ENCODE peak calls at places on chromosomes 6 and 20, in eight cellular contexts. B is HepG2, R is fibroblast of lung, L is HCT116, E is astrocyte, Q is mammary epithelial cell, T is endothelial cell of umbilical vein, G is PC-3. O is an unnamed sample.

GRCh38 chr6:161138545-161139303 is 135.1 kb downstream of the AGPAT4 start:
- DNase-seq in B (no peak), R (no peak), L (no peak), E (no peak), Q (no peak), T (no peak), G (no peak), O (no peak)

GRCh38 chr20:63740070-63740500 is 509 bp downstream of the SLC2A4RG start:
- DNase-seq in B (no peak), R (peak; percentile 25), L (no peak), E (no peak), Q (no peak), T (peak; percentile 15), G (peak; percentile 54), O (peak; percentile 85)

GRCh38 chr6:160275511-160276003 is 16.9 kb upstream of the SLC22A2 start:
- DNase-seq in B (no peak), R (no peak), L (no peak), E (no peak), Q (no peak), T (no peak), G (no peak), O (no peak)

GRCh38 chr20:62873280-62873679 is 11.7 kb upstream of the TCFL5 start:
- DNase-seq in B (no peak), R (no peak), L (no peak), E (no peak), Q (no peak), T (no peak), G (no peak), O (no peak)

GRCh38 chr6:37569999-37570776 is 70.5 kb upstream of the CCDC167 start:
- DNase-seq in B (no peak), R (no peak), L (no peak), E (no peak), Q (no peak), T (no peak), G (no peak), O (peak; percentile 55)

GRCh38 chr6:25596928-25597818 is 54.8 kb upstream of the SCGN start:
- DNase-seq in B (peak; percentile 14), R (no peak), L (no peak), E (no peak), Q (no peak), T (no peak), G (no peak), O (no peak)

GRCh38 chr20:52454660-52455059 is 263.1 kb upstream of the ZFP64 start:
- DNase-seq in B (no peak), R (peak; percentile 90), L (no peak), E (peak; percentile 87), Q (no peak), T (no peak), G (no peak), O (no peak)

GRCh38 chr6:84976516-84977420 is 212.4 kb upstream of the TBX18 start:
- DNase-seq in B (no peak), R (no peak), L (no peak), E (no peak), Q (no peak), T (peak; percentile 71), G (no peak), O (no peak)

GRCh38 chr6:165702669-165703068 is 39.6 kb upstream of the PDE10A start:
- DNase-seq in B (no peak), R (no peak), L (no peak), E (no peak), Q (no peak), T (no peak), G (no peak), O (no peak)

GRCh38 chr6:165704001-165704748 is 41.1 kb upstream of the PDE10A start:
- DNase-seq in B (no peak), R (peak; percentile 56), L (no peak), E (peak; percentile 40), Q (no peak), T (peak; percentile 79), G (no peak), O (peak; percentile 51)

GRCh38 chr6:165701005-165701404 is 38.0 kb upstream of the PDE10A start:
- DNase-seq in B (no peak), R (peak; percentile 21), L (no peak), E (no peak), Q (no peak), T (no peak), G (no peak), O (no peak)

GRCh38 chr6:165698868-165699267 is 35.8 kb upstream of the PDE10A start:
- DNase-seq in B (no peak), R (no peak), L (no peak), E (no peak), Q (no peak), T (no peak), G (no peak), O (no peak)

DNA sequence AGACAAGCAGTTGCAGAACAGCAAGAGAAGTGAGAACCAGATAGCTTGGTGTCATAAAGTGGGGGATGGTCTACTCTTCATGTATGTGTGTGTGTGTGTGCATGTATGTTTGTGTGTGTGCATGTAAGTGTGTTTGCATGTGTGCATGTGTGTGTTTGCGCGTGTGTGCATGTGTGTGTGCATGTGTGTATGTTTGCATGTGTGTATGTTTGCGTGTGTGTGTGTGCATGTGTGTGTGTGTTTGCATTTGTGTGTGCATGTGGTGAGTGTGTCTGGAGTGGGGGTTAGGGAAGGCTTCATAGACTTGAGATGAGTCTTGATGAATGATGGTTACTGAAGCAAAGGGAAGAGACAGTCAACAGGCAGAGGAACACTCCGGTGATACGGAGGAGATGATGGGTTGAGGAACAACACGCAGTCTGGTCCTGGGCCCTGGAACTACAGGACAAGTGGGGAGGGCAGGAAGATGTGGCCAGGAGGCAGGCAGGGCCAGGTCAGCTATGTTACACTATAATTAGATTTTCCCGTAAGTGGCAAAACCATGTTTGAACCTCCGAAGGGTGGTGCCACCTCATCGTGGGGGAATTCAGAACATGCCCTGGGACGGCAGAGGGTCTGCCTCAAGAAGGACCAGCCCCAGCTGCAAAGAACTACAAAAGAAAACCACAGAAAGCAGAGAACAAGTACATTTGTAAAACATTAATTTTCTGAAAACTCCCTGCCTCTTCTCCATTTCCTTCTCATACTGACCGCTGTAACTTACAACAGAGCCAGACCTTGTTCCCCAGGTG is 38.7 kb upstream of the PDE10A start:
- DNase-seq in B (no peak), R (no peak), L (no peak), E (no peak), Q (no peak), T (no peak), G (no peak), O (no peak)
- H3K9ac ChIP-seq in B (no peak overlapping the region), R (no peak overlapping the region), L (no peak overlapping the region), E (no peak overlapping the region), Q (no peak overlapping the region), T (no peak overlapping the region), G (no peak overlapping the region), O (no peak overlapping the region)

GRCh38 chr20:916125-916799 is at the start of gene ANGPT4:
- DNase-seq in B (no peak), R (no peak), L (no peak), E (no peak), Q (no peak), T (no peak), G (no peak), O (peak; percentile 40)

GRCh38 chr20:916825-917224 is 691 bp upstream of the ANGPT4 start:
- DNase-seq in B (no peak), R (no peak), L (no peak), E (no peak), Q (no peak), T (no peak), G (no peak), O (peak; percentile 13)

GRCh38 chr20:917416-917815 is 1.3 kb upstream of the ANGPT4 start:
- DNase-seq in B (no peak), R (no peak), L (no peak), E (no peak), Q (no peak), T (no peak), G (no peak), O (no peak)

GRCh38 chr20:913306-913849 is 2.8 kb downstream of the ANGPT4 start:
- DNase-seq in B (no peak), R (no peak), L (no peak), E (no peak), Q (no peak), T (no peak), G (no peak), O (no peak)

DNA sequence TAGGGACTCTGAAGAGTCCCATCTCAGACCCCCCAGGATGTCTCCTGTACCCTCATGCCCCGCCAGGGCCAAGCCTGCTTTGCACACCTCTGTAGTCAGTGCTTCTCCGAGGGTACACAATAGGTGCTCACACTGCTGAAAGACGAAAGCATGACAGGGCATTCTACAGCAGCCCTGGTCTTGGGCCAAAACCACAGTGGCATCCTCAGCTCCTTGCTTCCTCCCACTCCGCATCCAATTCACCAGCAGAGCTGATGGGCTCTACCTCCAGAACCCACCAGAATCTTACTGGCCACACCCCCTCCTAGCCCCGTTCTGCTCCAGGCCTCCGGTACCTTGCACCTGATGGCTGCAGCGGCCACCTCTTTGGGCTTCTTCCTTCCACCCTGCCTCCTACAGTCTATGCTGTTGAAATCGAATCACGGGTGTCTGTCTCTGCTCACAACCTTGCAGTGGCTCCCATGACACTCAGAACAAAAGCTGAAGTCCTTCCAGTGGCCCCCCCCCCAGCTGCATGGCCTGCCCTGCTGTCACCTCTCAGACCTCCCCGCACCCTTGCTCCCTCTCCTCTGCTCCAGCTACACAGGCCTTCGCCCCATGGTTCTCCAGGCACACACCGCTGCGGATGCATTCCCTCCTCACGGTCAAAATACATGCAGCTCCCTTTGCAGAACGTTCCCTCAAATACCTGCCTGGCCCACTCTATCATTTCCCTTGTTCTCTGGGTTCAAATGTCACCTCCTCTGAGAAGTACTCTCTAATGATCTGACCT is 1.2 kb downstream of the ANGPT4 start:
- DNase-seq in B (no peak), R (no peak), L (no peak), E (no peak), Q (peak; percentile 42), T (no peak), G (peak; percentile 9), O (no peak)
- TF ChIP-seq EZH2 in B (no peak), R (no peak), L (no peak), E (no peak), Q (no peak), T (no peak), G (no peak), O (no peak)

DNA sequence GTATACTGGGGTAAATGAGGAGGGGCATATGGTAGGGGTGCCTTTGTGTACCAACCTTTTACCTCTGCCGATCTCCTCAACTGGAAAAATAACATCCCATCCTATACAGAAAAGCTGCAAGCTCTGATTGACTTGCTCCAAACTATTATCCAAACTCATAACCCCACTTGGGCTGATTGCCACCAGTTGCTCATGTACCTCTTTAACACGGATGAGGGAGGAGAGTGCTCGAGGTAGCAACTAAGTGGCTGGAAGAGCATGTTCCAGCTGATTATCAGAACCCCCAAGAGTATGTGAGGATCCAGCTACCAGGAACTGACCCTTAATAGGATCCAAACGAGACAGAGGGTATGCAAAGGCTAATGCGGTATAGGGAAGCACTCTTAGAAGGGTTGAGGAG is 299.6 kb downstream of the RNGTT start:
- DNase-seq in B (no peak), R (no peak), L (no peak), E (no peak), Q (no peak), T (no peak), G (no peak), O (no peak)
- H3K9me3 ChIP-seq in B (peaks cover 16% of the 10 kb centered on the region), R (no peaks in the 10 kb centered on the region), L (no peaks in the 10 kb centered on the region), E (peaks cover 4% of the 10 kb centered on the region), Q (no peaks in the 10 kb centered on the region), T (no peaks in the 10 kb centered on the region), G (no peaks in the 10 kb centered on the region), O (peaks cover 10% of the 10 kb centered on the region)

DNA sequence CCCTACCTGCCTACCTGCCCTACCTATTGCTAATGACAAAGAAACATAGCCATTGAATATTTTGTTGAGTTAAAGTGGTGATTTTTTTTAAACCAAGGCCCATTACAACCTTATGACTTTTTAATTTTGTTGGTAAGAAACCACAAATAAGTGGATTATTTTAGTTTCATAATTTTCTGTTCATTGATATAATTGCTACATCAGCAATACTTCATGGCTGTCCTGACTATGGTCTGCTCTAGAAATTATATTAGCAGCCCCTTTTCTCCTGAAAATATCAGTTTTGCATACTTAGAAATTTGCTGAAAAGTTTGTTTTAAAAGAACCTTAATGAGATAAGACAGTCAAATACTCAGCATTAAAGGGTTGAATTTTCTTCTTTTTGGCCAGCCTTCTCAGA is 106.5 kb downstream of the HIVEP1 start:
- DNase-seq in B (no peak), R (no peak), L (no peak), E (no peak), Q (no peak), T (no peak), G (no peak), O (no peak)
- H3K9ac ChIP-seq in B (no peak overlapping the region), R (no peak overlapping the region), L (no peak overlapping the region), E (no peak overlapping the region), Q (no peak overlapping the region), T (no peak overlapping the region), G (no peak overlapping the region), O (no peak overlapping the region)

O was measured in neural progenitor cell.